ENCODE peak calls at places on chromosomes 16 and 17, in four cellular contexts. P, C, Q and U are unnamed samples.

GRCh38 chr17:45441536-45442310 is 9.1 kb upstream of the ARHGAP27 start:
- DNase-seq in P (no peak), C (peak; percentile 24), Q (no peak), U (no peak)

GRCh38 chr17:35254107-35254802 is 11.4 kb downstream of the SLFN5 start:
- DNase-seq in P (peak; percentile 54), C (no peak), Q (peak; percentile 59), U (peak; percentile 53)

GRCh38 chr17:64507418-64507766 is 615 bp downstream of the CEP95 start:
- DNase-seq in P (no peak), C (no peak), Q (no peak), U (peak; percentile 39)

GRCh38 chr16:80273635-80274538 is 266.9 kb upstream of the DYNLRB2 start:
- DNase-seq in P (no peak), C (no peak), Q (no peak), U (no peak)

GRCh38 chr17:55201609-55201932 is 63.2 kb upstream of the HLF start:
- DNase-seq in P (no peak), C (no peak), Q (no peak), U (no peak)

GRCh38 chr17:75352079-75352569 is 53.4 kb downstream of the GRB2 start:
- DNase-seq in P (peak; percentile 52), C (no peak), Q (no peak), U (peak; percentile 28)

GRCh38 chr16:27801259-27801945 is 251.5 kb downstream of the KATNIP start:
- DNase-seq in P (no peak), C (no peak), Q (no peak), U (no peak)

GRCh38 chr16:88014201-88014781 is 63.1 kb downstream of the BANP start:
- DNase-seq in P (peak; percentile 23), C (peak; percentile 52), Q (no peak), U (no peak)

GRCh38 chr16:85621698-85622433 is 8.7 kb downstream of the GSE1 start:
- DNase-seq in P (peak; percentile 88), C (no peak), Q (no peak), U (no peak)

GRCh38 chr17:68461589-68461988 is 4.3 kb upstream of the WIPI1 start:
- DNase-seq in P (peak; percentile 45), C (no peak), Q (no peak), U (no peak)

GRCh38 chr17:13143001-13143400 is 125.2 kb upstream of the ELAC2 start:
- DNase-seq in P (no peak), C (no peak), Q (no peak), U (no peak)

GRCh38 chr17:39794249-39794970 is 56.7 kb downstream of the GRB7 start:
- DNase-seq in P (peak; percentile 37), C (no peak), Q (no peak), U (no peak)

GRCh38 chr16:4280625-4281024 is 7.8 kb upstream of the TFAP4 start:
- DNase-seq in P (no peak), C (no peak), Q (no peak), U (no peak)

GRCh38 chr17:60107526-60108257 is 29.0 kb upstream of the HEATR6 start:
- DNase-seq in P (no peak), C (no peak), Q (no peak), U (no peak)

GRCh38 chr17:36072431-36073121 is 8.5 kb downstream of the CCL18 start:
- DNase-seq in P (peak; percentile 62), C (no peak), Q (peak; percentile 22), U (no peak)

GRCh38 chr16:89765292-89765810 is 44.0 kb downstream of the ZNF276 start:
- DNase-seq in P (no peak), C (no peak), Q (no peak), U (no peak)

GRCh38 chr17:7491583-7491982 is 7.4 kb downstream of the POLR2A start:
- DNase-seq in P (no peak), C (no peak), Q (no peak), U (no peak)

GRCh38 chr17:43342601-43342905 is 56.2 kb upstream of the ARL4D start:
- DNase-seq in P (no peak), C (no peak), Q (no peak), U (no peak)

GRCh38 chr16:83070416-83071199 is 443.8 kb downstream of the CDH13 start:
- DNase-seq in P (no peak), C (no peak), Q (no peak), U (no peak)

GRCh38 chr16:10009691-10010090 is 172.5 kb downstream of the GRIN2A start:
- DNase-seq in P (no peak), C (no peak), Q (no peak), U (no peak)

GRCh38 chr16:21590287-21590686 is 9.1 kb upstream of the METTL9 start:
- DNase-seq in P (no peak), C (no peak), Q (no peak), U (no peak)

GRCh38 chr16:85157813-85158701 is 45.8 kb upstream of the CIBAR2 start:
- DNase-seq in P (no peak), C (no peak), Q (no peak), U (no peak)

GRCh38 chr16:71626018-71626857 is at the start of gene MARVELD3:
- DNase-seq in P (peak; percentile 93), C (peak; percentile 92), Q (no peak), U (no peak)

GRCh38 chr17:36592316-36592710 is 634 bp downstream of the DHRS11 start:
- DNase-seq in P (no peak), C (no peak), Q (no peak), U (no peak)

GRCh38 chr17:17315142-17315821 is 12.1 kb downstream of the NT5M start:
- DNase-seq in P (peak; percentile 25), C (no peak), Q (no peak), U (no peak)

GRCh38 chr16:53614346-53614745 is 89.3 kb downstream of the RPGRIP1L start:
- DNase-seq in P (no peak), C (no peak), Q (no peak), U (no peak)

GRCh38 chr17:20948984-20949777 is 93.6 kb downstream of the USP22 start:
- DNase-seq in P (no peak), C (no peak), Q (no peak), U (no peak)

GRCh38 chr17:50961282-50962220 is 95.4 kb upstream of the TOB1 start:
- DNase-seq in P (no peak), C (no peak), Q (no peak), U (no peak)

GRCh38 chr17:44522883-44523671 is 19.9 kb upstream of the GPATCH8 start:
- DNase-seq in P (peak; percentile 83), C (peak; percentile 58), Q (no peak), U (peak; percentile 87)

GRCh38 chr16:9364721-9365693 is 273.6 kb downstream of the HAPSTR1 start:
- DNase-seq in P (no peak), C (peak; percentile 84), Q (no peak), U (no peak)

GRCh38 chr16:53817117-53817516 is 113.2 kb downstream of the FTO start:
- DNase-seq in P (no peak), C (no peak), Q (peak; percentile 73), U (no peak)

GRCh38 chr17:64115871-64116534 is 13.9 kb downstream of the ERN1 start:
- DNase-seq in P (peak; percentile 65), C (no peak), Q (no peak), U (no peak)

GRCh38 chr16:72794986-72795385 is 252.9 kb downstream of the ZFHX3 start:
- DNase-seq in P (no peak), C (no peak), Q (no peak), U (no peak)

GRCh38 chr16:46918905-46919792 is 35.0 kb downstream of the GPT2 start:
- DNase-seq in P (peak; percentile 86), C (no peak), Q (no peak), U (no peak)

GRCh38 chr16:81620029-81620428 is 159.1 kb upstream of the PLCG2 start:
- DNase-seq in P (no peak), C (no peak), Q (no peak), U (no peak)

GRCh38 chr16:26645629-26646028 is 421.1 kb upstream of the C16orf82 start:
- DNase-seq in P (no peak), C (no peak), Q (no peak), U (no peak)

DNA sequence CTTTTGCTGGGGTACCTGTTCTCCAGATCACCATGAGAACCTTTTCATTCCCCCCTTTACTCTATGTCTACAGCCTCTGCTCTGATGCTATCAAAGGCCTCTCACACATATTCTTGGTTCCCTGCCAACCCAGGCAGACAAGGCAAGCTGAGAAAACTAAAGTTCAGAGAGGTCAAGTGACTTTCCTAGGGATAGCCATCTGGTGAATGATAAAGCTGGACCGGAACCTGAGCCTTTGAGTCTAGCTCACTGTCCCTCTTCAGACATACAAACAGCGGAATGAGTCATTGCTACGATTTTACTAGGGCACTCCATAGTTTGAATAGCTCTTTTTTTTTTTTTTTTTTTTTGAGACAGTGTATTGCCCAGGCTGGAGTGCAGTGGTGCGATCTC is 73.3 kb downstream of the XYLT1 start:
- DNase-seq in P (peak; percentile 40), C (no peak), Q (no peak), U (no peak)
- TF ChIP-seq CTCF in P (no peak), C (no peak), Q (no peak), U (no peak)

GRCh38 chr16:15779664-15780351 is 77.0 kb downstream of the MYH11 start:
- DNase-seq in P (no peak), C (no peak), Q (no peak), U (no peak)
- TF ChIP-seq POLR2AphosphoS5 in P (no peak), C (no peak), Q (no peak), U (no peak)

DNA sequence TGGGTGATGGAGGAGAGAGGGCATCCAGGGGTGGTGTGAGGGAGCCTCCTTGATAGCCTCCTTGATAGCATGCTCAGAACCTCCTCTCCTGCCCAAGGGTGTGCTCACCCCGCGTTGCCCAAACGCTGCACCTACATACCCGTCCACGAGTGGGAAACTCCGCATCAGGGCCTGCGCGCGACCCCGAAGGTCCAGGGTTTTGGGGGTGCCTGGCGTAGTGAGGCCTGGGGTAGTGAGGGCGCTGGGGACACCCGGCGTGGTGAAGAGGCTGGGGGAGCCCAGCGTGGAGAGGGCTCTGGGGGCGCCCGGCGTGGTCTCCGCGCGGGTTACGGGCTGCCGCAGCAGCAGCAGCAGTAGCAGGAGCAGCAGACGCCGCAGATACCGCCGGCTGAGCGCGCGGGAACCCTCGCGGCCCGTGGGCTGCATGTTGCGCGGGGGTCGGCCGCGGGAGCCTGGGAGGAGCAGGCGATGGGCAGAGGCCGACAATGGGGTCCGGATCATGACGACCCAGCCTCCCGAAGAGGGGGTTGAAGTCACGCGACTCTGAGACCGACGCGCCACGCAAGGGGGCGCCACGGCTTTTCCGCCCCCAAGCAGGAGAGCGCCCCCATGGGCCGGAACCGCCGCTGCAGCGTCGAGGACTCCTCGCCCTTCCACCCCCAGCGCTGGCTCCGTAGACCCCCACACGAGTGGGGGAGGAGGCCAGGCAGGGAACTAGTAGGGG is at the start of gene DPEP3:
- DNase-seq in P (no peak), C (no peak), Q (no peak), U (no peak)
- TF ChIP-seq CTCF in P (peak; percentile 7), C (no peak), Q (no peak), U (no peak)

GRCh38 chr17:3887394-3887793 is 5.5 kb downstream of the CAMKK1 start:
- DNase-seq in P (no peak), C (no peak), Q (no peak), U (no peak)

GRCh38 chr17:3890082-3890892 is 2.6 kb downstream of the CAMKK1 start:
- DNase-seq in P (peak; percentile 41), C (peak; percentile 67), Q (no peak), U (no peak)

GRCh38 chr17:3887811-3888210 is 5.0 kb downstream of the CAMKK1 start:
- DNase-seq in P (no peak), C (no peak), Q (no peak), U (no peak)

GRCh38 chr17:3889613-3890012 is 3.2 kb downstream of the CAMKK1 start:
- DNase-seq in P (no peak), C (no peak), Q (no peak), U (no peak)

GRCh38 chr17:3888343-3889171 is 4.3 kb downstream of the CAMKK1 start:
- DNase-seq in P (peak; percentile 81), C (peak; percentile 81), Q (no peak), U (no peak)
- TF ChIP-seq POLR2AphosphoS5 in P (peak; percentile 58), C (peak; percentile 63), Q (no peak), U (no peak)